ENCODE peak calls at places on chromosomes 5 and 9, in five cellular contexts. Z is upper lobe of left lung, P is aorta, J is tibial artery, L is uterus. M is an unnamed sample.

GRCh38 chr9:928363-929042 is 48.0 kb upstream of the DMRT3 start:
- DNase-seq in Z (no peak), P (no peak), J (no peak), L (no peak), M (no peak)

GRCh38 chr5:151670074-151670686 is 16.5 kb downstream of the SPARC start:
- DNase-seq in J (no peak), L (no peak), P (no peak), Z (no peak), M (no peak)

GRCh38 chr9:13100914-13101572 is 178.4 kb downstream of the MPDZ start:
- DNase-seq in Z (no peak), J (no peak), P (no peak), L (no peak), M (no peak)

GRCh38 chr9:133647765-133648469 is 11.8 kb downstream of the DBH start:
- DNase-seq in L (no peak), P (no peak), Z (peak), J (no peak), M (no peak)

GRCh38 chr9:3578786-3579185 is 53.0 kb upstream of the RFX3 start:
- DNase-seq in P (no peak), L (no peak), J (no peak), Z (no peak), M (no peak)

GRCh38 chr9:120942186-120943001 is 15.8 kb upstream of the TRAF1 start:
- DNase-seq in P (no peak), Z (no peak), J (peak), L (peak), M (no peak)

GRCh38 chr9:116327702-116328440 is 174.3 kb downstream of the PAPPA start:
- DNase-seq in J (no peak), L (no peak), P (no peak), Z (no peak), M (no peak)

GRCh38 chr9:75358837-75359236 is 270.5 kb downstream of the OSTF1 start:
- DNase-seq in Z (no peak), P (no peak), J (no peak), L (no peak), M (no peak)

GRCh38 chr5:116652903-116653302 is 78.3 kb upstream of the SEMA6A start:
- DNase-seq in L (no peak), J (no peak), P (no peak), Z (no peak), M (no peak)

GRCh38 chr9:89739531-89740315 is 134.9 kb downstream of the GADD45G start:
- DNase-seq in L (no peak), J (no peak), P (no peak), Z (no peak), M (no peak)

GRCh38 chr5:62934319-62934718 is 355.7 kb downstream of the LRRC70 start:
- DNase-seq in P (no peak), Z (no peak), J (no peak), L (no peak), M (no peak)

GRCh38 chr9:120985759-120986353 is 59.3 kb upstream of the TRAF1 start:
- DNase-seq in L (no peak), P (no peak), Z (no peak), J (no peak), M (no peak)

GRCh38 chr5:20656262-20656661 is 668.3 kb upstream of the CDH18 start:
- DNase-seq in Z (no peak), P (no peak), L (no peak), J (no peak), M (no peak)

GRCh38 chr9:135007601-135008000 is 79.9 kb upstream of the OLFM1 start:
- DNase-seq in J (no peak), P (no peak), L (no peak), Z (no peak), M (no peak)

GRCh38 chr5:74866653-74867162 is 521 bp upstream of the FAM169A start:
- DNase-seq in L (no peak), P (no peak), Z (no peak), J (no peak), M (no peak)

GRCh38 chr9:81083062-81083461 is 606.3 kb downstream of the TLE1 start:
- DNase-seq in L (no peak), J (no peak), P (no peak), Z (no peak), M (no peak)
- H3K27ac ChIP-seq in L (peak), J (no peak), P (peak), Z (no peak), M (no peak)

GRCh38 chr5:9284272-9284671 is 261.6 kb downstream of the SEMA5A start:
- DNase-seq in P (no peak), Z (no peak), J (no peak), L (no peak), M (no peak)

GRCh38 chr5:9283021-9283420 is 262.9 kb downstream of the SEMA5A start:
- DNase-seq in Z (no peak), P (no peak), L (no peak), J (no peak), M (no peak)

GRCh38 chr5:9284781-9285307 is 261.0 kb downstream of the SEMA5A start:
- DNase-seq in J (no peak), Z (no peak), P (peak), L (peak), M (no peak)

GRCh38 chr5:9283473-9283872 is 262.4 kb downstream of the SEMA5A start:
- DNase-seq in L (no peak), Z (no peak), J (no peak), P (no peak), M (no peak)

GRCh38 chr5:9288234-9288633 is 257.6 kb downstream of the SEMA5A start:
- DNase-seq in P (peak), Z (peak), J (no peak), L (no peak), M (no peak)
- H3K27ac ChIP-seq in P (no peak), Z (no peak), J (peak), L (peak), M (peak)

GRCh38 chr5:177315411-177315810 is 3.7 kb upstream of the MXD3 start:
- DNase-seq in Z (no peak), J (peak), P (peak), L (no peak), M (no peak)

GRCh38 chr5:177317959-177318377 is 6.3 kb upstream of the MXD3 start:
- DNase-seq in P (peak), Z (no peak), L (peak), J (no peak), M (no peak)

GRCh38 chr5:177325868-177326381 is 14.2 kb upstream of the MXD3 start:
- DNase-seq in Z (no peak), L (no peak), J (no peak), P (no peak), M (no peak)

GRCh38 chr5:177319913-177320588 is 8.4 kb upstream of the MXD3 start:
- DNase-seq in P (no peak), J (no peak), Z (no peak), L (no peak), M (no peak)

GRCh38 chr5:177320879-177321278 is 9.2 kb upstream of the MXD3 start:
- DNase-seq in J (no peak), L (no peak), Z (no peak), P (peak), M (no peak)
- H3K27ac ChIP-seq in J (no peak), L (no peak), Z (no peak), P (no peak), M (no peak)

DNA sequence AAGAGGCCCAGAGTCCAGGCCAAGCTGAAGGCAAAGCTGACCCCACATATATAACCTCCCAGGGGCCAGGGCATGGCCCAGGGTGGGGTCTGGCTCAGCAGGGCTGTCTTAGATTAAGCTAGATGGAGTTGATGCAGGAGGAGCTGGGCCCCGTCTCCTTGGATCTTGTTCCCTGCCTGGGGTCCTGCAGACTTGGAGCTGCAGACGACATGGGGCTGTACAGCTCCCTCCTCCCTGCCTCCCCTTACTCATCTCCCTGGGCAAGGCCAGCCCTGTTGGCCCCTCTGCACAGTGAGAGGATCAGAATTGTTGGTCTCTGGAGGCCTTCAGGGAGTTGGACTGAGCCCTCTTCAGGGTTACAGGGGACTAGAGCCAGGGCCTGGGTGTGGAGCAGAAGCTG is 134.9 kb downstream of the RGS3 start:
- DNase-seq in J (no peak), L (no peak), P (no peak), Z (no peak), M (no peak)
- H3K27ac ChIP-seq in J (peak), L (no peak), P (peak), Z (peak), M (peak)

GRCh38 chr5:169557838-169558237 is 25.7 kb upstream of the SPDL1 start:
- DNase-seq in Z (no peak), J (no peak), P (no peak), L (no peak), M (no peak)

GRCh38 chr5:169567079-169567478 is 16.5 kb upstream of the SPDL1 start:
- DNase-seq in J (no peak), Z (no peak), P (no peak), L (no peak), M (no peak)

GRCh38 chr5:169563369-169563768 is 20.2 kb upstream of the SPDL1 start:
- DNase-seq in P (no peak), L (no peak), J (no peak), Z (no peak), M (no peak)

GRCh38 chr5:169566202-169566601 is 17.4 kb upstream of the SPDL1 start:
- DNase-seq in Z (no peak), J (no peak), P (no peak), L (no peak), M (no peak)

GRCh38 chr5:169561883-169562282 is 21.7 kb upstream of the SPDL1 start:
- DNase-seq in J (no peak), L (peak), Z (no peak), P (no peak), M (no peak)
- H3K27ac ChIP-seq in J (no peak), L (no peak), Z (no peak), P (no peak), M (no peak)

M was measured in coronary artery.